ENCODE peak calls at places on chromosomes 12 and 14, in five cellular contexts. J is fibroblast of villous mesenchyme, D is T-helper 2 cell, I is hypothalamus, B is fibroblast of pulmonary artery. G is an unnamed sample.

GRCh38 chr12:117025481-117026151 is 73.6 kb downstream of the TESC start:
- DNase-seq in B (peak; percentile 72), D (peak; percentile 5), I (no peak), J (peak; percentile 67), G (peak; percentile 86)

GRCh38 chr12:40716037-40716436 is 23.8 kb downstream of the CNTN1 start:
- DNase-seq in D (no peak), I (no peak), J (no peak), B (no peak), G (no peak)

GRCh38 chr14:91249841-91250616 is 5.5 kb upstream of the GPR68 start:
- DNase-seq in J (no peak), D (no peak), I (no peak), B (no peak), G (peak; percentile 40)

GRCh38 chr12:58678753-58679152 is 241.6 kb downstream of the LRIG3 start:
- DNase-seq in B (no peak), J (no peak), I (no peak), D (no peak), G (no peak)

GRCh38 chr14:65168840-65169239 is 66.5 kb upstream of the MAX start:
- DNase-seq in I (no peak), B (peak; percentile 78), J (peak; percentile 43), D (no peak), G (no peak)

GRCh38 chr12:68344126-68344525 is 12.0 kb upstream of the MDM1 start:
- DNase-seq in B (no peak), J (no peak), I (no peak), D (no peak), G (no peak)

GRCh38 chr12:16269941-16270340 is 7.5 kb downstream of the SLC15A5 start:
- DNase-seq in I (no peak), D (no peak), B (no peak), J (no peak), G (no peak)

GRCh38 chr12:108856428-108857157 is 790 bp downstream of the SSH1 start:
- DNase-seq in D (peak; percentile 52), J (peak; percentile 81), B (peak; percentile 80), I (peak; percentile 29), G (peak; percentile 57)

GRCh38 chr12:101720118-101720517 is 19.1 kb downstream of the SYCP3 start:
- DNase-seq in B (no peak), J (no peak), I (no peak), D (no peak), G (no peak)

GRCh38 chr14:49886523-49886922 is 6.4 kb upstream of the ARF6 start:
- DNase-seq in D (no peak), B (no peak), I (no peak), J (no peak), G (no peak)

GRCh38 chr12:105977256-105978051 is 161.3 kb downstream of the NUAK1 start:
- DNase-seq in D (no peak), J (peak; percentile 87), B (peak; percentile 71), I (no peak), G (no peak)

GRCh38 chr12:94109154-94109553 is 39.2 kb upstream of the PLXNC1 start:
- DNase-seq in I (no peak), J (peak; percentile 45), D (peak; percentile 29), B (peak; percentile 29), G (peak; percentile 28)

GRCh38 chr12:110339184-110339952 is 58.3 kb downstream of the ATP2A2 start:
- DNase-seq in I (no peak), D (no peak), J (no peak), B (no peak), G (no peak)

GRCh38 chr12:124395284-124395752 is 100.4 kb downstream of the RFLNA start:
- DNase-seq in I (no peak), B (no peak), D (no peak), J (no peak), G (no peak)

GRCh38 chr12:55226523-55226922 is 5.7 kb downstream of the OR10A7 start:
- DNase-seq in J (no peak), B (no peak), D (no peak), I (no peak), G (no peak)

GRCh38 chr12:124430491-124430890 is 135.6 kb downstream of the RFLNA start:
- DNase-seq in I (no peak), J (no peak), D (no peak), B (no peak), G (no peak)

GRCh38 chr12:113893221-113893620 is 72.9 kb downstream of the RBM19 start:
- DNase-seq in B (no peak), I (no peak), D (no peak), J (no peak), G (no peak)